ENCODE peak calls at places on chromosomes 4 and X, in ten cellular contexts. A, H, M, Q, E, L, V, X, S and W are unnamed samples.

GRCh38 chr4:154417358-154417673 is 74.3 kb downstream of the DCHS2 start:
- DNase-seq in A (no peak), H (no peak), M (no peak), Q (no peak), E (no peak), L (no peak), V (no peak), X (no peak), S (no peak), W (no peak)

GRCh38 chrX:103828529-103828928 is 3.5 kb downstream of the RAB9B start:
- DNase-seq in A (no peak), H (no peak), M (no peak), Q (no peak), E (peak; percentile 19), L (no peak), V (no peak), X (no peak), S (no peak), W (no peak)

GRCh38 chr4:38837849-38838248 is 18.8 kb downstream of the TLR6 start:
- DNase-seq in A (no peak), H (peak; percentile 59), M (no peak), Q (peak; percentile 56), E (peak; percentile 58), L (no peak), V (no peak), X (peak; percentile 27), S (no peak), W (peak; percentile 48)

GRCh38 chrX:71944369-71944768 is 33.7 kb downstream of the NHSL2 start:
- DNase-seq in A (no peak), H (no peak), M (no peak), Q (no peak), E (no peak), L (no peak), V (no peak), X (no peak), S (no peak), W (no peak)

GRCh38 chrX:110450050-110450449 is 91.4 kb downstream of the RTL9 start:
- DNase-seq in A (peak; percentile 58), H (peak; percentile 70), M (peak; percentile 76), Q (peak; percentile 73), E (peak; percentile 76), L (peak; percentile 65), V (peak; percentile 94), X (peak; percentile 72), S (peak; percentile 44), W (peak; percentile 68)

GRCh38 chrX:24720036-24720435 is 26.3 kb downstream of the POLA1 start:
- DNase-seq in A (no peak), H (no peak), M (no peak), Q (peak; percentile 11), E (no peak), L (no peak), V (no peak), X (no peak), S (no peak), W (no peak)

GRCh38 chrX:121579016-121579760 is 531.8 kb downstream of the GLUD2 start:
- DNase-seq in A (peak; percentile 1), H (peak; percentile 36), M (no peak), Q (peak; percentile 53), E (peak; percentile 53), L (peak; percentile 30), V (no peak), X (peak; percentile 2), S (no peak), W (peak; percentile 52)

GRCh38 chr4:170122252-170122651 is 32.5 kb upstream of the AADAT start:
- DNase-seq in A (no peak), H (no peak), M (no peak), Q (no peak), E (no peak), L (no peak), V (no peak), X (no peak), S (no peak), W (peak; percentile 80)

DNA sequence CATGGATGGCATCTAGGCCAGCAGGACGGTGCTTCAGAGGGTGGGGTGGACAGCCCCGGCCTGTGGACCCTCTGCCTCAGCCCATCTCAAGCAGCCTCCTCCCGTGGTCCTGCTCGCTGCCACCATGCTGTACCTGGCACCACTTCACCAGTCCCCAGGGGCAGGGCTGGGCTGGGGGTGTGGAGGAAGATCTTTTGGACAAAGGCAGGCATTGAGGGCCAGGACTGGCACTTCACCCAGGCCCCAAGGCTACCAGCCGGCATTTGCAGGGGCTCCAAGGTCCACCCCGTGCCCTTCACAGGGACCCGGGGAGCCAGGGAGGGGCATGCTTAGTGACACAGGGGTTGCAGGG is 713 bp downstream of the PLXNB3 start:
- DNase-seq in A (no peak), H (no peak), M (no peak), Q (no peak), E (no peak), L (no peak), V (no peak), X (no peak), S (no peak), W (no peak)
- H3K4me3 ChIP-seq in A (peak overlapping the region; percentile 34), H (peak overlapping the region; percentile 73), M (peak overlapping the region; percentile 30), Q (no peak overlapping the region), E (no peak overlapping the region), L (no peak overlapping the region), V (no peak overlapping the region), X (peak overlapping the region; percentile 36), S (no peak overlapping the region), W (peak overlapping the region; percentile 57)

DNA sequence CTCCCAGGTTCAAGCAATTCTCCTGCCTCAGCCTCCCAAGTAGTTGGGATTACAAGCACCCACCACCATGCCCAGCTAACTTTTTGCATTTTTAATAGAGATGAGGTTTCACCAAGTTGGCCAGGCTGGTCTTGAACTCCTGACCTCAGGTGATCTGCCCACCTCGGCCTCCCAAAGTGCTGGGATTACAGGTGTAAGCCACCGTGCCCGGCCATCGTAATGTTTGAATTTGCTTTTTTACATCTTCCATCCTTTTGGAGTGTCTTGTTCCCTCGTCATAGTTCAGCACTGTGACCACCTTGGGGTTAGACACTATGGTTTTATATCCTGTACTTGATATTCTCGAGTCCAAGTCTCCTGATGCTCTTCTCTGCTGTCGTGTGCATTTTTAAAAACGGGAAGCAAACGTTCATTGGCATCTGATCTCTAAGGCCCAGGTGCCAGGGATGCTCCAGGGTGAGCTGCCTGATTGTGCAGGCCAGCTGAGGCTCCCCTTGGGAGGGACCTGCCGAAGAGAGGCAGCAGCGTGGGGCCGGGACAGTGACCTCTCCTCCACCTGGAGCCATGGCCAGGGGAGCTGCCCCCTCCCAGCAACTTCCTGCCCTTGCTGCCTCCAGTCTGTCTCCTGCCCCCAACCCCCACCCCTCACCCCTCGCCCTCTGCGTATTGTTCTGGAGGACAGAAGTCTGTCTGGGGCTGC is 16.7 kb downstream of the DGKQ start:
- DNase-seq in A (no peak), H (no peak), M (no peak), Q (no peak), E (no peak), L (no peak), V (peak; percentile 58), X (no peak), S (no peak), W (no peak)
- H3K4me3 ChIP-seq in A (no peak overlapping the region), H (no peak overlapping the region), M (no peak overlapping the region), Q (no peak overlapping the region), E (no peak overlapping the region), L (no peak overlapping the region), V (no peak overlapping the region), X (no peak overlapping the region), S (no peak overlapping the region), W (no peak overlapping the region)

GRCh38 chr4:110633358-110634319 is 10.8 kb upstream of the PITX2 start:
- DNase-seq in A (no peak), H (no peak), M (no peak), Q (no peak), E (no peak), L (no peak), V (peak; percentile 70), X (no peak), S (no peak), W (no peak)

GRCh38 chr4:110631582-110632505 is 9.0 kb upstream of the PITX2 start:
- DNase-seq in A (peak; percentile 69), H (peak; percentile 28), M (no peak), Q (peak; percentile 90), E (peak; percentile 90), L (peak; percentile 75), V (peak; percentile 94), X (peak; percentile 85), S (peak; percentile 63), W (peak; percentile 85)

GRCh38 chr4:110630621-110631402 is 7.9 kb upstream of the PITX2 start:
- DNase-seq in A (no peak), H (no peak), M (no peak), Q (no peak), E (no peak), L (no peak), V (peak; percentile 71), X (no peak), S (no peak), W (no peak)

GRCh38 chr4:110634320-110635154 is 11.7 kb upstream of the PITX2 start:
- DNase-seq in A (no peak), H (no peak), M (no peak), Q (no peak), E (no peak), L (no peak), V (no peak), X (no peak), S (no peak), W (no peak)

DNA sequence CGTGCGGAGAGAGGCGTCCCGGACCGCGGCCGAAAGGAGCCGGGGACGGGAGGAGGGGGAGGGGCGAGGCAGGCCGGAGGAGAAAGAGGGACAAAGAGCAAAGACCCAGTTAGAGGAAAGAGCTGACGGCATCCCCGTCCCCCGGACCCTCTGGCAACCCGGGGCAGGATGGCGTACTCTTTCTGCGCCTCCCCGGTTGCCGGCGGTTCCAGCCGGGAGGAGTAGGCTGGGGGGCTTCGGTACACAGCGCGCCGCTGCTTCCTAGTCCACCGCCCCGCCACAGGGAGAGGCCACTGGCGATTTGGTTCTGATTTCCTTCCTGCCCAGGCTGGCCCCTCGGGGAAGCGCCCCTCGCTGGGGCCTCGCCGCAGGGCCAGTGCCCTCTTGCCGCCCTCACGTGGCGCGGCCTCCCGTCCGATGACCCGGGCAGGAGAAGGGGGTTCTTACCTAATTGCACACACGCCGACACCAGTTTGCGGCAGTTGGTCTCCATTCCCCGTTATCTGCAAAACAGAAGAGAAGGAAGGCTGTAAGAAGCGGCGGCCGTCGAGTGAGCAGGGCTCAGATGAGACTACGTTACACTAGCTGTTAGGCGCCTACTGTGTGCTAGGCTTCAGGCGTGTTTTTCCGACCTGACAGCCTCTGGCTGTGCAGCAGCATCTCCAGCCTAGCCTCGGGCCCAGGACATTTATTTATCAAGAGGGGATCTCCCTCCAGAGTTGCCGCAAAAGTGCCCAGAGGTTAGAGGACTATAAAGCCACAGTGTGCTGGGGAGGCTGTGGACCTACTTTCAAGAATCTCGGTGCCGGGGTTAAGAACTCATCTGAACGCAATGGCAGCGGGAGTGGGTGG is 9.9 kb upstream of the PITX2 start:
- DNase-seq in A (no peak), H (no peak), M (no peak), Q (no peak), E (no peak), L (no peak), V (no peak), X (no peak), S (no peak), W (no peak)
- H3K4me3 ChIP-seq in A (peak overlapping the region; percentile 38), H (no peak overlapping the region), M (peak overlapping the region; percentile 23), Q (peak overlapping the region; percentile 40), E (peak overlapping the region; percentile 33), L (no peak overlapping the region), V (no peak overlapping the region), X (no peak overlapping the region), S (no peak overlapping the region), W (no peak overlapping the region)

DNA sequence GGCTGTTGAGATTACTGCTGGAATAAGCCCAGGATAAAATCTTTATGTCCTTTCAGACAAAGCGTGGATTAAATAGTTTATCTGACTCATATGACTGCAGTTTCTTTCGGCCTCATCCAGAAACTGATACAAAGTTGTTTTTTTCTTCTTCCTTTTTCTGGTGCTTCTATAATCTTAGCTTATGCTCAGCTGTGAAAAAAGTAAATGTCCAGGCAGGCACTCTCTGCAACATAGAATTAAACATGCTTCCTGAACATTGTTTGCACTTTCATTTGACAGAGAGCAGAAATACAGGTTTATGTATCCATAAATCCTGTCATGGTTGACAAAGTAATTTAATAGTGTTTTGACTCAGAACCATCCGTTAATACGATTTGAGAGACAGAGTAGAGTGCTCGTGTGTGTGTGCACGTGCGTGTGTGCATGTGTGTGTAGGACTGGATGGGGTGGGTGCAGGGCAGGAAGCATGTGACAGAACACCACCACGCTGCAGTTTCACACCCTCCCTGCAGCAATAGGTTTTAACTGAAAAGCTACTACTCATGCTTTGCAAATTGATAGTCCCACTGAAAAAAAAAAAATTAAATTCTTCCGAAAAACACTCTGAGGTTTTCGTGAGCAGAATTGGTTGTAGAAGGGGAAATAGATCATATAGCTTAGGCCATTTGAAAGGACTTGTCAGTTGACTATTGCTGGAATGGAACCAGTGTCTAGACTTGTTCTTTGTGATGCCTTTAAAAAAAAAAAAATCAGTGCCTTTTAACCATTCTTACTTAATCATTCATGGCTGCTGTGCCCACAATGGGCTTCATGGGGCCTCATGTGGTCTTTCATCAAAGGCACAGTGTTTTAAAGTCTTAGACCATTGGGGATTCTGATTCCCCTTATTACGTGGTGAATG is 139.0 kb downstream of the AFF1 start:
- DNase-seq in A (no peak), H (no peak), M (no peak), Q (no peak), E (peak; percentile 37), L (peak; percentile 94), V (no peak), X (peak; percentile 44), S (no peak), W (peak; percentile 46)
- H3K4me3 ChIP-seq in A (no peak overlapping the region), H (no peak overlapping the region), M (no peak overlapping the region), Q (no peak overlapping the region), E (no peak overlapping the region), L (peak overlapping the region; percentile 63), V (no peak overlapping the region), X (no peak overlapping the region), S (no peak overlapping the region), W (no peak overlapping the region)